ENCODE peak calls at places on chromosomes 3 and 15, in five cellular contexts. U is central memory CD8-positive, alpha-beta T cell; D is activated CD4-positive, alpha-beta T cell treated with anti-CD3 and anti-CD28 coated beads, Interleukin-2, amount 50 U/mL, for 48 hours; G is Panc1; S is hippocampal formation. V is an unnamed sample.
A peak's percentile ranks its signal among the peaks of the same experiment; 100 is the strongest.

GRCh38 chr3:197547618-197548017 is 8.2 kb downstream of the BDH1 start:
- DNase-seq in U (no peak), D (no peak), G (no peak), S (no peak), V (peak; percentile 59)

GRCh38 chr3:197186887-197187588 is 111.4 kb downstream of the DLG1 start:
- DNase-seq in U (peak; percentile 13), D (no peak), G (peak; percentile 39), S (no peak), V (no peak)

GRCh38 chr15:62125763-62126162 is 39.3 kb downstream of the C2CD4B start:
- DNase-seq in U (no peak), D (no peak), G (no peak), S (no peak), V (peak; percentile 50)

GRCh38 chr15:97009036-97009555 is 678.6 kb downstream of the NR2F2 start:
- DNase-seq in U (no peak), D (no peak), G (no peak), S (no peak), V (no peak)

GRCh38 chr15:90191795-90192494 is 9.2 kb upstream of the SEMA4B start:
- DNase-seq in U (no peak), D (peak; percentile 23), G (no peak), S (peak; percentile 92), V (peak; percentile 91)

GRCh38 chr15:53978248-53978906 is at the start of gene UNC13C:
- DNase-seq in U (no peak), D (no peak), G (no peak), S (no peak), V (peak; percentile 7)

GRCh38 chr3:152051501-152052404 is 178.3 kb downstream of the SUCNR1 start:
- DNase-seq in U (no peak), D (no peak), G (no peak), S (no peak), V (no peak)

GRCh38 chr3:33092496-33093254 is 4.3 kb downstream of the GLB1 start:
- DNase-seq in U (no peak), D (no peak), G (no peak), S (no peak), V (no peak)

GRCh38 chr15:86735244-86736040 is 655.8 kb downstream of the AGBL1 start:
- DNase-seq in U (no peak), D (no peak), G (no peak), S (no peak), V (peak; percentile 45)

GRCh38 chr15:83039206-83039605 is 27.8 kb upstream of the C15orf40 start:
- DNase-seq in U (no peak), D (no peak), G (no peak), S (no peak), V (no peak)

GRCh38 chr15:49169880-49170597 is at the start of gene GALK2:
- DNase-seq in U (peak; percentile 67), D (peak; percentile 84), G (peak; percentile 88), S (peak; percentile 69), V (peak; percentile 92)

GRCh38 chr15:78914027-78914764 is 30.6 kb downstream of the CTSH start:
- DNase-seq in U (no peak), D (no peak), G (no peak), S (no peak), V (no peak)

GRCh38 chr3:127706312-127706711 is 33.6 kb downstream of the ABTB1 start:
- DNase-seq in U (no peak), D (no peak), G (no peak), S (no peak), V (peak; percentile 3)

GRCh38 chr3:164897335-164897734 is 181.0 kb downstream of the SI start:
- DNase-seq in U (no peak), D (no peak), G (no peak), S (no peak), V (no peak)

GRCh38 chr3:1506090-1506489 is 413.3 kb downstream of the CNTN6 start:
- DNase-seq in U (no peak), D (no peak), G (no peak), S (no peak), V (no peak)